ENCODE peak calls at places on chromosomes 5 and 9, in five cellular contexts. Z is hepatocyte, M is G401, C is NCI-H1105 treated with DMSO at 0.1 percent for 48 hours, S is Calu3. W is an unnamed sample.

GRCh38 chr5:151617841-151618710 is 26.9 kb upstream of the FAT2 start:
- DNase-seq in S (peak; percentile 41), C (no peak), Z (no peak), M (no peak), W (no peak)

GRCh38 chr9:78332381-78332780 is 35.5 kb downstream of the PSAT1 start:
- DNase-seq in C (no peak), S (no peak), Z (no peak), M (no peak), W (no peak)

GRCh38 chr9:124030969-124031451 is 19.4 kb downstream of the LHX2 start:
- DNase-seq in Z (no peak), C (no peak), M (no peak), S (no peak), W (peak; percentile 14)

GRCh38 chr5:161009194-161009593 is 157.2 kb upstream of the ATP10B start:
- DNase-seq in M (no peak), C (no peak), Z (no peak), S (no peak), W (no peak)

GRCh38 chr5:164013077-164013670 is 507.8 kb downstream of the MAT2B start:
- DNase-seq in Z (peak; percentile 80), C (peak; percentile 33), S (peak; percentile 75), M (peak; percentile 48), W (peak; percentile 94)

GRCh38 chr5:137609122-137609521 is 110.0 kb upstream of the SPOCK1 start:
- DNase-seq in Z (no peak), S (no peak), M (no peak), C (no peak), W (no peak)

GRCh38 chr5:141547488-141547887 is 58.6 kb downstream of the PCDHGC5 start:
- DNase-seq in M (no peak), S (no peak), Z (no peak), C (no peak), W (no peak)

GRCh38 chr5:8730194-8730593 is 815.7 kb downstream of the SEMA5A start:
- DNase-seq in C (no peak), S (no peak), M (no peak), Z (no peak), W (no peak)

GRCh38 chr9:10612649-10613398 is at the start of gene PTPRD:
- DNase-seq in S (peak; percentile 19), Z (peak; percentile 85), M (peak; percentile 11), C (peak; percentile 76), W (peak; percentile 91)

GRCh38 chr5:87899109-87900100 is 369.2 kb downstream of the TMEM161B start:
- DNase-seq in M (peak; percentile 46), Z (peak; percentile 21), C (peak; percentile 0), S (no peak), W (peak; percentile 73)